ENCODE peak calls at places on chromosomes 6 and 20, in six cellular contexts. T is tibial artery, F is left ventricle myocardium inferior, U is psoas muscle, Y is cardiac muscle cell, X is bronchial epithelial cell. N is an unnamed sample.
A peak's percentile ranks its signal among the peaks of the same experiment; 100 is the strongest.

GRCh38 chr20:19953606-19954005 is 63.6 kb upstream of the NAA20 start:
- DNase-seq in F (no peak), X (no peak), Y (no peak), T (no peak), U (no peak), N (no peak)

GRCh38 chr6:128836761-128837160 is 46.2 kb upstream of the LAMA2 start:
- DNase-seq in Y (no peak), F (no peak), X (no peak), T (no peak), U (no peak), N (no peak)

GRCh38 chr20:64038252-64038578 is 2.2 kb downstream of the C20orf204 start:
- DNase-seq in F (no peak), U (no peak), X (no peak), Y (no peak), T (no peak), N (no peak)

GRCh38 chr20:57445298-57445697 is 54.1 kb downstream of the RBM38 start:
- DNase-seq in Y (peak; percentile 78), T (peak; percentile 91), U (peak; percentile 91), F (peak; percentile 51), X (no peak), N (peak; percentile 82)

GRCh38 chr6:109292420-109292819 is 89.8 kb downstream of the CD164 start:
- DNase-seq in Y (no peak), F (no peak), T (no peak), X (no peak), U (peak; percentile 71), N (no peak)

GRCh38 chr20:50865591-50865990 is 65.6 kb downstream of the ADNP start:
- DNase-seq in F (no peak), Y (no peak), T (no peak), X (peak; percentile 51), U (no peak), N (no peak)

GRCh38 chr20:51400051-51400926 is 142.2 kb downstream of the NFATC2 start:
- DNase-seq in T (no peak), U (no peak), F (no peak), X (peak; percentile 44), Y (no peak), N (no peak)

GRCh38 chr6:127291495-127291894 is 24.8 kb downstream of the RNF146 start:
- DNase-seq in Y (no peak), X (peak; percentile 22), T (no peak), F (no peak), U (no peak), N (no peak)

GRCh38 chr6:21738180-21739094 is 144.9 kb downstream of the SOX4 start:
- DNase-seq in T (no peak), Y (no peak), U (no peak), X (peak; percentile 75), F (no peak), N (no peak)

GRCh38 chr6:144559865-144560603 is 274.9 kb downstream of the UTRN start:
- DNase-seq in U (no peak), T (no peak), Y (no peak), F (no peak), X (no peak), N (no peak)

GRCh38 chr6:42113929-42114636 is 28.3 kb downstream of the C6orf132 start:
- DNase-seq in U (no peak), X (peak; percentile 33), T (no peak), F (no peak), Y (no peak), N (no peak)

GRCh38 chr6:107879912-107880311 is 55.8 kb upstream of the SCML4 start:
- DNase-seq in X (no peak), T (no peak), Y (no peak), U (no peak), F (no peak), N (no peak)

GRCh38 chr20:25244976-25245375 is 2.9 kb upstream of the PYGB start:
- DNase-seq in F (no peak), U (no peak), T (no peak), Y (no peak), X (no peak), N (peak; percentile 32)

GRCh38 chr6:1821188-1822183 is 211.8 kb downstream of the FOXC1 start:
- DNase-seq in Y (no peak), F (no peak), X (no peak), T (no peak), U (no peak), N (no peak)
- H3K4me3 ChIP-seq in Y (no peak overlapping the region), F (peak overlapping the region; percentile 49), X (no peak overlapping the region), T (peak overlapping the region; percentile 38), U (peak overlapping the region; percentile 13), N (no peak overlapping the region)

DNA sequence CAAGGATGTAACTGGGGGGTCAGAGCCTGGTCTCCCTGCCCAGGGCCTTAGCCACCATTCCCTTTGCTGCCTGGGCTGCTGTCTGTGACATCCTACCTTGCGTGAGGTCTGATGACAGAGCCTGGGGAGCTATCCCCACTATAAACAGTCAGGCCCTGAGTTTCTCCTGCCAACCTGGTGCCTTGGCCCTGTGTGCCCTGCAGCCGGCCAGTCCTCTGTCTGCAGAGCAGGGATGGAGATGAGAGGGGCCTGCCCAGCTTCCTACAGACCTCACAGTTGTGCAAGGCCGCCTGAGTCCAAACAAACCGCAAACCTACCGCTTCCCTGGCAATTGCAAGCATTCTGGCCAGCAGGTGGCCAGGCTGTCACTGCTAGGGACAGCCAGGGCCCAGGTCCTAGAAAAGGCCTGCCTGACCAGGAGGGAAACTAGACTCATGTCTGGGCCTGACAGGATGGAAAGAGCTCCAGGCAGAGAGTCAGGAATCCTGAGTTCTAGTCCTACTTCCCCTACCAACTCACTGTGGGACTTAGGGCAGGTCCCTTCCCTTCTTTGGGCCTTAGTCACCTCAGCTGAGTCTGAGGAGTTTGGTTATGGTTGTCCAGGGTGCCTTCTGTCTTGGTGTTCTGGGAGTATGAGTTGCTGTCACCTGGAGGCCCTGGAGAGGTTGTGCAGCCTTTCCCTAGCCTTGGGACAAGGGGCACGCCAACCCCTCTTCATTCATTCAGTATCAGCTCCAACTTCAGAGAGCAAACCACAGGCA is 86.2 kb downstream of the VEGFA start:
- DNase-seq in T (no peak), Y (peak; percentile 70), X (peak; percentile 30), U (peak; percentile 72), F (no peak), N (no peak)
- TF ChIP-seq CTCF in T (no peak), Y (peak; percentile 33), X (peak; percentile 51), U (peak; percentile 53), F (peak; percentile 63), N (no peak)

GRCh38 chr6:17015551-17016381 is 86.1 kb upstream of the STMND1 start:
- DNase-seq in F (peak; percentile 29), Y (no peak), X (no peak), T (peak; percentile 74), U (no peak), N (no peak)
- H3K4me3 ChIP-seq in F (peak overlapping the region; percentile 66), Y (no peak overlapping the region), X (peak overlapping the region; percentile 39), T (peak overlapping the region; percentile 55), U (peak overlapping the region; percentile 55), N (peak overlapping the region; percentile 25)

DNA sequence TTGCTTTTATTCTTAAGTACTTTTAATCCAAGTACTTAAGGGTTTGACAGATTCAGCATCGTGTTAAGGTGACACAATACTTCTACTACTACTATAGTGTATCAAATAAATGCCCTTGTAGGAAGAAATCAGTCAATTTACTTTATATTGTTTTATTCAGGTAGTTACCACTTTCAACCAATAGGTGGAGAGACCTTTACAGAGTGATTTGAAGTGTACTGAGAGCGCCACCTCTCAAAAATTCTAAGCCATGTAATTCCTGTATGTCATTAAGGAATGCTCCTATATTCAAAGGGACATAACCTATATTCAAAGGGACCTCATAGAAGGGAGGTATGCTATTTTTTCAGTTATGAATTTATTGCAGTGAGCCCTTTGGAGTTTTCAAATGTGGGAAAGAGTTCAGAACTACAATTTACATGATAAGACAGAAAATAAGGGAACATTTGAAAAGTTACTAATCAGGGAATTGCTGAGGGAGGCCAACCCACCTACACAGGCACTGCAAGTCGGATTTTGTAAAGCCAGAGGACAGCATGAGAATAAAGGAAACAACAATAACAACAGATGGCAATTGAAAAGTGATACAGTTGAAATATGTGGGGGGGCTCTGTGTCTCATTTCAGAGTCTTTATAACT is 955.6 kb downstream of the TBC1D32 start:
- DNase-seq in T (no peak), F (no peak), Y (peak; percentile 73), U (no peak), X (peak; percentile 74), N (no peak)
- TF ChIP-seq CTCF in T (no peak), F (peak; percentile 41), Y (peak; percentile 70), U (no peak), X (peak; percentile 61), N (peak; percentile 48)

DNA sequence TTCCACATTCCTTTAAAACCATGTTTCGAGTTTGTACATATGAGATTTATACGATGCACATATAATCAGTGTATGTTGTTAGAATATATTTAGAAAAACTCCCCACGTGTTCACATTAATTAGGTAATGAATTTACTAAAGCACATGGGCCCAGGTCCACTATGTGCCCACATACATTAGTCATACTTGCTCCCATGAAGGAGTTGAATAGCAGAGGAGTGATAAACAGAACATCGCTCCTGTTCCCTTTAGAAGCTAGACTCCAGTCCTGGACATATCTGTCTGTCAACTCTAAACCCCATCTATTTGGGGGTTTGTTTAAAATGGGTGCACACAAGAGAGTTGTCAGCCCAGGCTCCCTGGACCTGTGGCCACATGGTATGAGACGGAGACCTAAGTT is 108.1 kb upstream of the TIAM2 start:
- DNase-seq in F (no peak), T (no peak), U (no peak), Y (no peak), X (peak; percentile 63), N (no peak)
- H3K4me3 ChIP-seq in F (no peak overlapping the region), T (no peak overlapping the region), U (no peak overlapping the region), Y (no peak overlapping the region), X (no peak overlapping the region), N (no peak overlapping the region)

DNA sequence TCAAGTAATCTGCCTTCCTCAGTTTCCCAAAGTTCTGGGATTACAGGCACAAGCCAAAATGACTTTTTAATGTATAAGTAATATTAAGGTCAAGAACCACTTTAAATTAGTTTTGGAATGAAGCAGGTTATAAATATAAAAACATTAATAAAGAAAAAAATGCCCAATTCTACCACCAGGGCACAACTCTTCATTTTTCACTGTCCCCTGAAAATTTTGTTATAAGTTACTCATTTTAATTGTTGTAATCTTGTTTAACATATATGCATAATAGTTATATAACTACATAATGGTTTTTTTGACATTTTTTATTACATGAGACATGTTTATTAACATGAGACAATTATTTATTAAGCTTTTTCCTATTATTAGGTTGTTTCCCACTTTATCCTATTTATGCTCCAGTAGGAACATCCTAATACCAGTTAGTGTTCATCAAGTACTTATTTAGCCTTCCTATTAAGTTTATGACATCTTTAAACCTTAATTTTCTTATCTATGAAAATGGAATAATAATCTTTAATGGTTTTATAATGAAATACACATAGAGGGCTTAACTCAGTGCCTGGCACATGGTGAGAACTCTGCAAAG is 182.1 kb upstream of the SCGN start:
- DNase-seq in U (no peak), Y (no peak), T (no peak), X (no peak), F (no peak), N (no peak)
- TF ChIP-seq CTCF in U (no peak), Y (no peak), T (no peak), X (no peak), F (peak; percentile 7), N (peak; percentile 31)

DNA sequence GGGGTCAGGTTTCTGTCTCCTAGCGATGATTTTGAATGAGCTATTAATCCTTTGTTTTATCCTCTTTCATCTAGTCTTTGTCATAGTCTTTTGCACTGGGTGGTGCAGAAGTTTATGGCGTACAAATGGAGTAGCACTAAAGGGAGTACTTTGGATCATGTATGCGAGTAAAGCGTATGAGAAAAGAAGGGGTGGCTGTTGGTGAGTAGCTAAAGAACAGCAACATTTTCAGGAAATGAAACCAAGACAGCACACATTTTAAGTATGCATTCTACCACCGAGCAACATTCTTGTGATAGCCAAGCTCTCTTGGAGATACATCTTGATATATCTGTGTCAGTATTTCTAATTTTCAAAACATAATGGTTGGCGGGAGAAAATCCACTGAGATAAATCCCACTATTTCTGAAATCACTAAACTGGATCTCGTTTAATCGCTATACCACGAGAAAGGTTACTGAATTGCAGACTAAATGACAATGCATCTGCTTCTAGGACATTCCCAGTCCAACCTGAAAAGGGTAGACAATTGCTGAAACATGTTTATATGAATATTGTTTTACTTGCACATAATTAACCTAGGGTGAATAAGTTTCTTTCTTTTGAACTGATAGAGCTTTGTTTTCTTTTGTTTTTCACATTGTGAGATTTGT is 196.1 kb downstream of the TRIM27 start:
- DNase-seq in X (no peak), Y (no peak), U (no peak), T (no peak), F (no peak), N (no peak)
- H3K4me3 ChIP-seq in X (no peak overlapping the region), Y (peak overlapping the region; percentile 48), U (no peak overlapping the region), T (no peak overlapping the region), F (no peak overlapping the region), N (no peak overlapping the region)